ENCODE peak calls at places on chromosomes 16 and 17, in eight cellular contexts. A is ovary; K is pancreas; B is HTR-8/SVneo; J is iPS DF 6.9; C is NCI-H1417; X is tibial artery; Y is stimulated activated CD4-positive, alpha-beta T cell treated with anti-CD3 and anti-CD28 coated beads, TNF-alpha, amount 100 ng/mL, for 48 hours. S is an unnamed sample.

GRCh38 chr17:77484096-77484495 is 343.3 kb downstream of the SEC14L1 start:
- DNase-seq in A (no peak), K (no peak), B (no peak), J (no peak), C (no peak), X (no peak), Y (no peak), S (no peak)

GRCh38 chr16:85462405-85463227 is 150.5 kb upstream of the GSE1 start:
- DNase-seq in A (peak), K (no peak), B (no peak), J (no peak), C (peak), X (no peak), Y (no peak), S (peak)

GRCh38 chr17:33688771-33689170 is 395.7 kb upstream of the ASIC2 start:
- DNase-seq in A (no peak), K (no peak), B (no peak), J (no peak), C (no peak), X (no peak), Y (no peak), S (no peak)

GRCh38 chr17:45131616-45132301 is 556 bp downstream of the PLCD3 start:
- DNase-seq in A (peak), K (peak), B (no peak), J (no peak), C (peak), X (no peak), Y (peak), S (no peak)

GRCh38 chr17:48259710-48260291 is 152.2 kb downstream of the SNX11 start:
- DNase-seq in A (no peak), K (no peak), B (peak), J (peak), C (peak), X (no peak), Y (no peak), S (peak)

GRCh38 chr16:54934536-54935410 is 4.1 kb downstream of the IRX5 start:
- DNase-seq in A (no peak), K (no peak), B (no peak), J (no peak), C (no peak), X (no peak), Y (no peak), S (no peak)

GRCh38 chr17:38572665-38573365 is 32.9 kb downstream of the SRCIN1 start:
- DNase-seq in A (no peak), K (no peak), B (peak), J (no peak), C (peak), X (no peak), Y (no peak), S (peak)

GRCh38 chr17:52666264-52666663 is 507.8 kb upstream of the CA10 start:
- DNase-seq in A (no peak), K (no peak), B (no peak), J (no peak), C (no peak), X (no peak), Y (no peak), S (no peak)

GRCh38 chr17:3639981-3640596 is 3.5 kb downstream of the CTNS start:
- DNase-seq in A (no peak), K (peak), B (no peak), J (no peak), C (no peak), X (no peak), Y (peak), S (no peak)

GRCh38 chr17:9209781-9210370 is 188.6 kb downstream of the NTN1 start:
- DNase-seq in A (no peak), K (no peak), B (no peak), J (no peak), C (no peak), X (no peak), Y (no peak), S (no peak)

GRCh38 chr17:50587571-50587970 is 27.1 kb downstream of the CACNA1G start:
- DNase-seq in A (no peak), K (no peak), B (no peak), J (no peak), C (no peak), X (no peak), Y (no peak), S (no peak)

GRCh38 chr16:90000733-90001427 is 18.4 kb downstream of the DBNDD1 start:
- DNase-seq in A (no peak), K (no peak), B (no peak), J (no peak), C (no peak), X (no peak), Y (no peak), S (no peak)

GRCh38 chr17:77831497-77832179 is 126.9 kb upstream of the TNRC6C start:
- DNase-seq in A (no peak), K (no peak), B (no peak), J (no peak), C (no peak), X (peak), Y (no peak), S (no peak)

GRCh38 chr16:2275476-2276450 is 7.8 kb upstream of the RNPS1 start:
- DNase-seq in A (no peak), K (no peak), B (no peak), J (no peak), C (no peak), X (no peak), Y (no peak), S (no peak)

GRCh38 chr17:7010523-7010922 is 1.9 kb upstream of the RNASEK start:
- DNase-seq in A (no peak), K (no peak), B (no peak), J (no peak), C (no peak), X (no peak), Y (no peak), S (no peak)

S was measured in COR-L47.